ENCODE peak calls at places on chromosomes 2 and 18, in six cellular contexts. One of them, this sample, is unnamed.

GRCh38 chr2:145751634-145752033 is 1231.7 kb upstream of the ZEB2 start:
- DNase-seq in fibroblast of lung: peak; percentile 72
- DNase-seq in HCT116: no peak
- DNase-seq in kidney epithelial cell: no peak
- DNase-seq in neural progenitor cell: no peak
- DNase-seq in GM12865: peak; percentile 69
- DNase-seq in this sample: peak; percentile 69

GRCh38 chr2:222753251-222753824 is 81.9 kb downstream of the MOGAT1 start:
- DNase-seq in fibroblast of lung: peak; percentile 81
- DNase-seq in HCT116: no peak
- DNase-seq in kidney epithelial cell: no peak
- DNase-seq in neural progenitor cell: peak; percentile 55
- DNase-seq in GM12865: no peak
- DNase-seq in this sample: peak; percentile 40

GRCh38 chr2:71880846-71881610 is 266.6 kb downstream of the CYP26B1 start:
- DNase-seq in fibroblast of lung: peak; percentile 75
- DNase-seq in HCT116: peak; percentile 53
- DNase-seq in kidney epithelial cell: no peak
- DNase-seq in neural progenitor cell: no peak
- DNase-seq in GM12865: peak; percentile 21
- DNase-seq in this sample: peak; percentile 57

GRCh38 chr2:72762276-72762675 is 63.6 kb downstream of the EXOC6B start:
- DNase-seq in fibroblast of lung: no peak
- DNase-seq in HCT116: no peak
- DNase-seq in kidney epithelial cell: no peak
- DNase-seq in neural progenitor cell: no peak
- DNase-seq in GM12865: no peak
- DNase-seq in this sample: no peak

GRCh38 chr2:123597995-123598394 is 427.1 kb upstream of the CNTNAP5 start:
- DNase-seq in fibroblast of lung: no peak
- DNase-seq in HCT116: no peak
- DNase-seq in kidney epithelial cell: no peak
- DNase-seq in neural progenitor cell: no peak
- DNase-seq in GM12865: no peak
- DNase-seq in this sample: no peak

GRCh38 chr2:96501471-96501874 is 3.7 kb downstream of the NEURL3 start:
- DNase-seq in fibroblast of lung: no peak
- DNase-seq in HCT116: no peak
- DNase-seq in kidney epithelial cell: no peak
- DNase-seq in neural progenitor cell: no peak
- DNase-seq in GM12865: peak; percentile 81
- DNase-seq in this sample: no peak

GRCh38 chr18:65753520-65753919 is 2.7 kb downstream of the CDH7 start:
- DNase-seq in fibroblast of lung: peak; percentile 3
- DNase-seq in HCT116: no peak
- DNase-seq in kidney epithelial cell: peak; percentile 9
- DNase-seq in neural progenitor cell: peak; percentile 85
- DNase-seq in GM12865: peak; percentile 3
- DNase-seq in this sample: peak; percentile 1

GRCh38 chr2:205361272-205361671 is 321.0 kb upstream of the NRP2 start:
- DNase-seq in fibroblast of lung: no peak
- DNase-seq in HCT116: no peak
- DNase-seq in kidney epithelial cell: no peak
- DNase-seq in neural progenitor cell: no peak
- DNase-seq in GM12865: no peak
- DNase-seq in this sample: no peak

GRCh38 chr2:96085541-96086355 is 30.6 kb downstream of the ADRA2B start:
- DNase-seq in fibroblast of lung: no peak
- DNase-seq in HCT116: no peak
- DNase-seq in kidney epithelial cell: no peak
- DNase-seq in neural progenitor cell: no peak
- DNase-seq in GM12865: no peak
- DNase-seq in this sample: no peak

GRCh38 chr2:134146620-134147019 is 107.3 kb upstream of the MGAT5 start:
- DNase-seq in fibroblast of lung: no peak
- DNase-seq in HCT116: no peak
- DNase-seq in kidney epithelial cell: no peak
- DNase-seq in neural progenitor cell: no peak
- DNase-seq in GM12865: no peak
- DNase-seq in this sample: no peak

GRCh38 chr2:152240559-152241231 is 65.1 kb upstream of the STAM2 start:
- DNase-seq in fibroblast of lung: peak; percentile 54
- DNase-seq in HCT116: no peak
- DNase-seq in kidney epithelial cell: no peak
- DNase-seq in neural progenitor cell: no peak
- DNase-seq in GM12865: no peak
- DNase-seq in this sample: peak; percentile 89

GRCh38 chr2:207768168-207768890 is 1.4 kb downstream of the FZD5 start:
- DNase-seq in fibroblast of lung: peak; percentile 34
- DNase-seq in HCT116: no peak
- DNase-seq in kidney epithelial cell: no peak
- DNase-seq in neural progenitor cell: peak; percentile 76
- DNase-seq in GM12865: peak; percentile 63
- DNase-seq in this sample: peak; percentile 40

GRCh38 chr18:56443508-56443907 is 194.9 kb downstream of the TXNL1 start:
- DNase-seq in fibroblast of lung: no peak
- DNase-seq in HCT116: no peak
- DNase-seq in kidney epithelial cell: no peak
- DNase-seq in neural progenitor cell: no peak
- DNase-seq in GM12865: no peak
- DNase-seq in this sample: peak; percentile 19

GRCh38 chr2:111091811-111092211 is 28.9 kb upstream of the BCL2L11 start:
- DNase-seq in fibroblast of lung: no peak
- DNase-seq in HCT116: no peak
- DNase-seq in kidney epithelial cell: no peak
- DNase-seq in neural progenitor cell: no peak
- DNase-seq in GM12865: peak; percentile 21
- DNase-seq in this sample: no peak

GRCh38 chr2:290090-290722 is 2.3 kb upstream of the ALKAL2 start:
- DNase-seq in fibroblast of lung: peak; percentile 83
- DNase-seq in HCT116: no peak
- DNase-seq in kidney epithelial cell: peak; percentile 25
- DNase-seq in neural progenitor cell: peak; percentile 81
- DNase-seq in GM12865: peak; percentile 35
- DNase-seq in this sample: peak; percentile 82

GRCh38 chr2:49616800-49617199 is 462.5 kb upstream of the FSHR start:
- DNase-seq in fibroblast of lung: no peak
- DNase-seq in HCT116: no peak
- DNase-seq in kidney epithelial cell: no peak
- DNase-seq in neural progenitor cell: peak; percentile 61
- DNase-seq in GM12865: peak; percentile 49
- DNase-seq in this sample: peak; percentile 46

DNA sequence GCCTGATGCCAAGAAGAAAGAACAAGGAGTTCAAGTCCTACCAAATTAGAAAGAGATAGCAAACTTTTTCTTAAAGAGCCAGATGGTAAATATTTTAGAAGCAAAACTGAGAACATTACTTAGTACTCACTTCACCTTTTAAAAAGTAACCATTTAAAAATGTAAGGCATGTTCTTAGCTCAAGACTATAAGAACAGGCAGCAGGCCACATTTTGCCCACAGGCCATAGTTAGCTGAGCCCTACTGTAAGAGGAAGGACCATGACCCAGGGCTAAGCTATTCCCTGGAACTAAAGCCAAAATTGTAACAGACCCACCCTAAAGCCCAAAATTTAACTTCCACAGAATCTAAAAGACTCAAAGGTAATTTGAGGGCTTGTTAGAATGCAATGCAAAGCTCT is 31.3 kb downstream of the USP40 start:
- DNase-seq in fibroblast of lung: no peak
- DNase-seq in HCT116: no peak
- DNase-seq in kidney epithelial cell: no peak
- DNase-seq in neural progenitor cell: no peak
- DNase-seq in GM12865: no peak
- DNase-seq in this sample: no peak
- H3K4me3 ChIP-seq in fibroblast of lung: no peak overlapping the region
- H3K4me3 ChIP-seq in HCT116: no peak overlapping the region
- H3K4me3 ChIP-seq in kidney epithelial cell: no peak overlapping the region
- H3K4me3 ChIP-seq in neural progenitor cell: no peak overlapping the region
- H3K4me3 ChIP-seq in GM12865: no peak overlapping the region
- H3K4me3 ChIP-seq in this sample: no peak overlapping the region

GRCh38 chr2:241224068-241224850 is 35.8 kb downstream of the ANO7 start:
- DNase-seq in fibroblast of lung: peak; percentile 55
- DNase-seq in HCT116: no peak
- DNase-seq in kidney epithelial cell: no peak
- DNase-seq in neural progenitor cell: peak; percentile 64
- DNase-seq in GM12865: no peak
- DNase-seq in this sample: peak; percentile 56
- TF ChIP-seq CTCF in fibroblast of lung: no peak
- TF ChIP-seq CTCF in HCT116: no peak
- TF ChIP-seq CTCF in kidney epithelial cell: no peak
- TF ChIP-seq CTCF in neural progenitor cell: peak; percentile 16
- TF ChIP-seq CTCF in GM12865: no peak
- TF ChIP-seq CTCF in this sample: no peak

GRCh38 chr2:98479959-98480524 is 35.4 kb downstream of the INPP4A start:
- DNase-seq in fibroblast of lung: peak; percentile 54
- DNase-seq in HCT116: no peak
- DNase-seq in kidney epithelial cell: no peak
- DNase-seq in neural progenitor cell: no peak
- DNase-seq in GM12865: peak; percentile 79
- DNase-seq in this sample: peak; percentile 70
- H3K4me3 ChIP-seq in fibroblast of lung: no peak overlapping the region
- H3K4me3 ChIP-seq in HCT116: no peak overlapping the region
- H3K4me3 ChIP-seq in kidney epithelial cell: no peak overlapping the region
- H3K4me3 ChIP-seq in neural progenitor cell: no peak overlapping the region
- H3K4me3 ChIP-seq in GM12865: no peak overlapping the region
- H3K4me3 ChIP-seq in this sample: no peak overlapping the region

GRCh38 chr2:36545871-36546416 is 52.0 kb downstream of the FEZ2 start:
- DNase-seq in fibroblast of lung: no peak
- DNase-seq in HCT116: no peak
- DNase-seq in kidney epithelial cell: no peak
- DNase-seq in neural progenitor cell: no peak
- DNase-seq in GM12865: no peak
- DNase-seq in this sample: no peak
- TF ChIP-seq CTCF in fibroblast of lung: no peak
- TF ChIP-seq CTCF in HCT116: no peak
- TF ChIP-seq CTCF in kidney epithelial cell: peak; percentile 5
- TF ChIP-seq CTCF in neural progenitor cell: no peak
- TF ChIP-seq CTCF in GM12865: no peak
- TF ChIP-seq CTCF in this sample: no peak

GRCh38 chr2:9595746-9596145 is 35.1 kb downstream of the YWHAQ start:
- DNase-seq in fibroblast of lung: no peak
- DNase-seq in HCT116: no peak
- DNase-seq in kidney epithelial cell: no peak
- DNase-seq in neural progenitor cell: no peak
- DNase-seq in GM12865: peak; percentile 7
- DNase-seq in this sample: no peak
- H3K4me3 ChIP-seq in fibroblast of lung: no peak overlapping the region
- H3K4me3 ChIP-seq in HCT116: no peak overlapping the region
- H3K4me3 ChIP-seq in kidney epithelial cell: no peak overlapping the region
- H3K4me3 ChIP-seq in neural progenitor cell: no peak overlapping the region
- H3K4me3 ChIP-seq in GM12865: peak overlapping the region; percentile 48
- H3K4me3 ChIP-seq in this sample: no peak overlapping the region

DNA sequence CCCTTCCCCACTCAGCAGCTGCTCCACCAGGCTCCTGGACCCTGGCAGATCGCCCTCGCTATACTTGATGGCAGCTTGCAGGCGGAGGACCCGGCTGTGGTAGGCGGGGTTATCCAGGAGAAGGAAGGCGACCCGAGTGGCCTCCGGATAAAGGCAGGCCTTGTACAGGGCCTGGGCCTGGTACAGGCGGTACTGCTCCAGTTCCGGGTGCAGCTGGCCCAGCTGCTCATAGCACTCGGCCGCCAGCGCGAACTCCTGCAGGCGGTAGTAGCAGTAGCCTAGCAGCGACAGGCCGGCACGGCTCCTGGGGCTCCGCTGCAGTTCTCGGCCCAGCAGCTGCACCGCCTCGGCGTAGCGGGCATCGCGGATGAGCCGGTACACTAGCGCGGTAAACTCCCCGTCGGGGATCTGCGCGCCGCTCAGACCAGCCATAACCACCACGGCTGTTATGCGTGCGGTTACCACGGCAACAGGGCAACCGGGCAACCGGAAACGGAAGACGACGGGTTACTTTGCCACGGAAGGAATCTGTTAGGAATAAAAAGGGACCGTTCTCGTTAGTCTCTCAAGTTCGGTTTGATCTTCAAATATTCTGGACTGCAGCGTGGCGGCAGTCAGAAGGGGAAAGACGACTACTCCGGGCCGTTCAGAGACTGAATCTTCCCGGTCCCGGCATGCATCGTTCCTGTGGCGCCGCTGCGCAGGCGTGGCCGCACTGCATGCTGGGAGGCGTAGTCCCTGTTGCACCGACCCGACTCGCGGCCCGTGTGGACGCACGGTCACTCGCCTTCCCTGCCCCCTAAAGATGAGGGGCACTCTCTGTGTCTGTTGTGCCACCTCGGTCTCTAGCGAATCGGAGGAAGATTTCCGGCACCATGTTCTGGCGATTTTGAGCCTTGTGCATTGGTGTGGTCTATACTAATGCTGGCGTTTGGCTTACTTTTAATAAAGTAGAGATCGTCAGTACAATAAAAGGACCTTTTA is 226.0 kb downstream of the AGPS start:
- DNase-seq in fibroblast of lung: peak; percentile 87
- DNase-seq in HCT116: peak; percentile 53
- DNase-seq in kidney epithelial cell: peak; percentile 56
- DNase-seq in neural progenitor cell: peak; percentile 95
- DNase-seq in GM12865: peak; percentile 92
- DNase-seq in this sample: peak; percentile 88
- TF ChIP-seq CTCF in fibroblast of lung: no peak
- TF ChIP-seq CTCF in HCT116: no peak
- TF ChIP-seq CTCF in kidney epithelial cell: no peak
- TF ChIP-seq CTCF in neural progenitor cell: no peak
- TF ChIP-seq CTCF in GM12865: no peak
- TF ChIP-seq CTCF in this sample: no peak

DNA sequence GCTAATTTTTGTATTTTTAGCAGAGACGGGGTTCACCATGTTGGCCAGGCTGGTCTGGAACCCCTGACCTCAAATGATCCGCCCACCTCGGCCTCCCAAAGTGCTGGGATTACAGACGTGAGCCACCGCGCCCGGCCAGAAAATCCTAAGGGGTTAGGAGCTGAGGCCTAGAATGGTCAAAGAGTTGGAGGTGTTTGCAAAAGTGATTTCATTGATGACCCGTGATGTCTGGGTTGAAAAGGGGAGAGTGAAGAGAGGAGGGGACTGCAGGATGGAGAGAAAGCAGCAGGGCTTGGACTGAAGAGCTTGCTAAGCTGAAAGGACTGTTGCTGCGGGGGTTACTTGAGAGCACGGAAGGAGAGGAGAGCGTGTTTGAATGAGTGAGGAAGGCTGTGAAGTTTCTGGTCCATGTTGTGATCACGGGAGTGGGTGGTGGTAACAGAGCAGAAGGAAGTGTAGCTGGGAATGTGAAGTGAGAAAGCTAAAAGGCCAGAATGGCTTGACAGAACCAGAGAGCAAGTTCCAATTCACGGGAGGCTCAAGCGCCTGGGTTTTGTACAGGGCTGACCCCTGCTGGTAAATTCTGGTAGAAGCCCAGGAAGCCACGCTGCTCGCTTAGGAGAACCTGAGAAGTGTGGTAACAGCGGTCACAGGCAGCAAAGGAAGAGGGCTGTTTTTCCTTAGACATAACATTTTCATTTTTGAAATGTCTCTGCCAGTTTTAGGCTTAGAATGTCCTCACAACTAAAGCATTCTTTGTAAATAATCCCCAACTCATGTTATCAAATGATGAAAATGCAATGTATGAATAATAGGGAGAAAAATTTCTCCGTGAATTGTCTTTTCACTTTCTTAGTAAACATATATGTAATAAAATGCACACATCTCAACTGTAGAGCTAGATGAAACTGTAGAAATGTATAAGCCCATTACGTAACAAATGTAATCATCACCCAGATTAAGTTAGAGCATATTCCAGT is 40.5 kb upstream of the ACTR2 start:
- DNase-seq in fibroblast of lung: peak; percentile 78
- DNase-seq in HCT116: peak; percentile 43
- DNase-seq in kidney epithelial cell: peak; percentile 43
- DNase-seq in neural progenitor cell: peak; percentile 87
- DNase-seq in GM12865: peak; percentile 76
- DNase-seq in this sample: peak; percentile 84
- H3K4me3 ChIP-seq in fibroblast of lung: no peak overlapping the region
- H3K4me3 ChIP-seq in HCT116: no peak overlapping the region
- H3K4me3 ChIP-seq in kidney epithelial cell: no peak overlapping the region
- H3K4me3 ChIP-seq in neural progenitor cell: no peak overlapping the region
- H3K4me3 ChIP-seq in GM12865: no peak overlapping the region
- H3K4me3 ChIP-seq in this sample: no peak overlapping the region

GRCh38 chr2:29105375-29105774 is 9.8 kb upstream of the CLIP4 start:
- DNase-seq in fibroblast of lung: no peak
- DNase-seq in HCT116: no peak
- DNase-seq in kidney epithelial cell: no peak
- DNase-seq in neural progenitor cell: no peak
- DNase-seq in GM12865: no peak
- DNase-seq in this sample: no peak
- TF ChIP-seq CTCF in fibroblast of lung: no peak
- TF ChIP-seq CTCF in HCT116: no peak
- TF ChIP-seq CTCF in kidney epithelial cell: no peak
- TF ChIP-seq CTCF in neural progenitor cell: no peak
- TF ChIP-seq CTCF in GM12865: no peak
- TF ChIP-seq CTCF in this sample: no peak

This sample was measured in fibroblast of pulmonary artery.